ENCODE peak calls at places on chromosome 7, in seven cellular contexts. J is SK-N-SH, O is HepG2, I is HCT116, P is GM12878, M is K562, Y is H1. F is an unnamed sample.

GRCh38 chr7:55593515-55594318 is 21.4 kb upstream of the VOPP1 start:
- DNase-seq in J (peak; percentile 80), O (peak; percentile 38), I (peak; percentile 54), P (no peak), M (peak; percentile 63), Y (no peak), F (peak; percentile 41)

GRCh38 chr7:142188846-142189245 is 69.0 kb downstream of the PRSS58 start:
- DNase-seq in J (no peak), O (peak; percentile 5), I (peak; percentile 16), P (no peak), M (no peak), Y (no peak), F (no peak)

GRCh38 chr7:50869108-50869716 is 86.5 kb upstream of the GRB10 start:
- DNase-seq in J (no peak), O (peak; percentile 8), I (peak; percentile 10), P (no peak), M (no peak), Y (no peak), F (peak; percentile 47)

GRCh38 chr7:102992820-102993531 is 80.2 kb downstream of the LRRC17 start:
- DNase-seq in J (no peak), O (peak; percentile 26), I (peak; percentile 80), P (no peak), M (peak; percentile 84), Y (no peak), F (peak; percentile 100)

GRCh38 chr7:74306737-74307469 is 17.7 kb downstream of the CLIP2 start:
- DNase-seq in J (peak; percentile 64), O (no peak), I (no peak), P (no peak), M (peak; percentile 71), Y (no peak), F (peak; percentile 69)

GRCh38 chr7:17660116-17660515 is 280.2 kb downstream of the SNX13 start:
- DNase-seq in J (no peak), O (no peak), I (no peak), P (no peak), M (no peak), Y (no peak), F (no peak)

GRCh38 chr7:80263321-80263720 is 128.7 kb downstream of the GNAI1 start:
- DNase-seq in J (no peak), O (no peak), I (no peak), P (no peak), M (no peak), Y (no peak), F (no peak)

GRCh38 chr7:55231736-55232280 is 133.3 kb upstream of the LANCL2 start:
- DNase-seq in J (no peak), O (no peak), I (no peak), P (no peak), M (no peak), Y (no peak), F (no peak)

GRCh38 chr7:150927954-150928340 is 50.2 kb downstream of the KCNH2 start:
- DNase-seq in J (no peak), O (no peak), I (peak; percentile 16), P (no peak), M (peak; percentile 77), Y (no peak), F (no peak)

GRCh38 chr7:4682621-4683042 is 537 bp downstream of the FOXK1 start:
- DNase-seq in J (no peak), O (no peak), I (no peak), P (no peak), M (peak; percentile 44), Y (no peak), F (peak; percentile 42)

DNA sequence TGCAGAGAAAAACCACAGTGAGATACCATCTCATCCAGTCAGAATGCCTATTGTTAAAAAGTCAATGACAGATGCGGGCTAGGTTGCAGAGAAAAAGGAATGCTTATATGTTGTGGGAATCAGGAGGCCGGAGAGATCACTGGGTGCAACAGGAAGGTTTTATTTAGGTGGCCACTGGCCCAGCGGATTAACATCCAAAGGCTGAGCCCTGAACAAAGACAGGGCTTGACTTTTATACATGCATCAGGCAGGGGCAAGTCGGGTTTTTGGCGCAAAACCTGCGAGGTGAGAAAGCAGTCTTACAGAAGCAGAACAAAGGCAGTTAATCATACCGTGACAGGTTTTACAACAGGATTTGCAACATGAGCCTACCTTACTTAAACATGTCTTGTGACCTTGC is 620 bp downstream of the ZNF117 start:
- DNase-seq in J (no peak), O (no peak), I (no peak), P (no peak), M (no peak), Y (no peak), F (no peak)
- H3K9me3 ChIP-seq in J (peaks cover 16% of the 10 kb centered on the region), O (peaks cover 51% of the 10 kb centered on the region), I (peaks cover 22% of the 10 kb centered on the region), P (peaks cover 4% of the 10 kb centered on the region), M (peaks cover 43% of the 10 kb centered on the region), Y (peaks cover 39% of the 10 kb centered on the region), F (no peaks in the 10 kb centered on the region)

GRCh38 chr7:124633740-124634139 is 131.9 kb downstream of the GPR37 start:
- DNase-seq in J (no peak), O (no peak), I (no peak), P (no peak), M (no peak), Y (no peak), F (no peak)
- H2AFZ ChIP-seq in J (no peak overlapping the region), O (no peak overlapping the region), I (no peak overlapping the region), P (no peak overlapping the region), M (no peak overlapping the region), Y (no peak overlapping the region), F (no peak overlapping the region)

GRCh38 chr7:11557627-11558026 is 274.4 kb downstream of the THSD7A start:
- DNase-seq in J (no peak), O (peak; percentile 5), I (peak; percentile 46), P (no peak), M (no peak), Y (peak; percentile 7), F (peak; percentile 37)

GRCh38 chr7:11548532-11548931 is 283.5 kb downstream of the THSD7A start:
- DNase-seq in J (no peak), O (no peak), I (no peak), P (no peak), M (no peak), Y (no peak), F (no peak)

GRCh38 chr7:11551470-11551869 is 280.5 kb downstream of the THSD7A start:
- DNase-seq in J (no peak), O (no peak), I (no peak), P (no peak), M (no peak), Y (no peak), F (no peak)

GRCh38 chr7:11552676-11553075 is 279.3 kb downstream of the THSD7A start:
- DNase-seq in J (no peak), O (no peak), I (no peak), P (no peak), M (no peak), Y (no peak), F (no peak)
- TF ChIP-seq POLR2AphosphoS5 in J (no peak), O (no peak), I (no peak), P (no peak), M (no peak), Y (no peak), F (no peak)

GRCh38 chr7:391411-391951 is 101.5 kb downstream of the FOXL3 start:
- DNase-seq in J (peak; percentile 39), O (no peak), I (no peak), P (no peak), M (peak; percentile 12), Y (no peak), F (no peak)

GRCh38 chr7:388461-388960 is 98.5 kb downstream of the FOXL3 start:
- DNase-seq in J (no peak), O (peak; percentile 54), I (no peak), P (no peak), M (peak; percentile 11), Y (no peak), F (no peak)

GRCh38 chr7:388961-389701 is 99.2 kb downstream of the FOXL3 start:
- DNase-seq in J (no peak), O (no peak), I (no peak), P (no peak), M (peak; percentile 2), Y (no peak), F (no peak)

GRCh38 chr7:390761-391410 is 100.9 kb downstream of the FOXL3 start:
- DNase-seq in J (peak; percentile 38), O (no peak), I (no peak), P (no peak), M (peak; percentile 4), Y (no peak), F (no peak)

DNA sequence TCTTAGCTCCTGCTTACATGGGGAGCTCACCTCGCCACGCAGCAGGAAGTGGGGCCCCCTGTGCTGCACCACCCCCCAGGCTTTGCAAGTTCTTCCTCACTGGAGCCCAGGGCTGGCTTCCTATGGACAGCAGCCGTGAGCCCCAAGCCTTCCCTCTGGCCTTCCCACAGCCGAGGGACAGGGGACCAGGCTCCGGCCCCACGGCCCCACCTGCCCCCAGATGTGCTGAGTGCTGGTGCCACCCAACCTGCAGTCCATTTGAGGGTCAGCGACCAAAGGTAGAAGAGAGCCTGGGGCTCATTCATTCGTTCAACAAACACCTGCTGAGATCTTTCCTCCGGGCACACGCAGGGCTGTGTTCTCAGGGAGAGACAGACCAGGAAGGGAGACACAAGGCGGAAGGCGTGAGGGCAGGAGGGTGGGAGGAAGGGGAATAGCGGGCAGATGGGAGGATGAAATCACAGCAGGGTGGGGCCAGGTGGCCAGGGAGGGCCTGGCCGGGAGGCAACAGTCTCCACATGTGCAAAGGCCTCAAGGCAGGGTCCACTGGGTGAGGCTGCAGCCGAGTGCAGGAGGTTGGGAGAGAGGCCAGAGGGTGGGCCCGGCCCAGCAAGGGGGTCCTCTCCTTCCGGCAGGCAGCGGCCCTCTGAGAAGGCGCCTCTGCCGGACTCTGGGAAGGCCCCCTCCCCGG is 100.1 kb downstream of the FOXL3 start:
- DNase-seq in J (no peak), O (no peak), I (no peak), P (no peak), M (peak; percentile 5), Y (no peak), F (no peak)
- H3K9me3 ChIP-seq in J (no peaks in the 10 kb centered on the region), O (no peaks in the 10 kb centered on the region), I (peaks cover 4% of the 10 kb centered on the region), P (peaks cover 7% of the 10 kb centered on the region), M (peaks cover 4% of the 10 kb centered on the region), Y (peaks cover 13% of the 10 kb centered on the region), F (no peaks in the 10 kb centered on the region)

GRCh38 chr7:110519851-110520250 is 571.1 kb upstream of the LRRN3 start:
- DNase-seq in J (no peak), O (no peak), I (no peak), P (no peak), M (no peak), Y (no peak), F (no peak)

DNA sequence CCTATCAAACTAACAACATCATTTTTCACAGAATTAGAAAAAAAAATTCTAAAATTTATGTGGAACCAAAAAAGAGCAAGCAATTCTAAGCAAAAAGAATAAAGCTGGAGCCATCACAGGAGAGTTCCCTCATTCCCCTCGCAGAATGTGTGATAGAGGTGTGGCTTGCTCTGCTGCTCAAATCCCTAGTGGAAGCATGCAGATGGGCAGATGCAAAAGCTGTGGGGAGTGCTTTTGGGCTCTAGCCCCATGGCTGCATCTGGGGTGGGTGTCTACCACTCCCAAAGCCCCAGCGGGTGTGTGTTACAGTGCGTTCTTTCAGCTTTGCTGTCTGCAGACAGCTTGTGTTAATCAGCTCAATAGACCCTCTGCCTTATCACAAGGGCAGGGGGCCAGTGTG is 576.0 kb upstream of the LRRN3 start:
- DNase-seq in J (no peak), O (no peak), I (no peak), P (no peak), M (no peak), Y (no peak), F (no peak)
- H2AFZ ChIP-seq in J (no peak overlapping the region), O (no peak overlapping the region), I (no peak overlapping the region), P (no peak overlapping the region), M (no peak overlapping the region), Y (no peak overlapping the region), F (no peak overlapping the region)

GRCh38 chr7:2483495-2483894 is 7.3 kb upstream of the GRIFIN start:
- DNase-seq in J (peak; percentile 87), O (no peak), I (no peak), P (no peak), M (no peak), Y (no peak), F (no peak)
- TF ChIP-seq POLR2AphosphoS5 in J (no peak), O (no peak), I (no peak), P (no peak), M (no peak), Y (no peak), F (no peak)

GRCh38 chr7:159083001-159083697 is 61.5 kb downstream of the VIPR2 start:
- DNase-seq in J (no peak), O (no peak), I (no peak), P (no peak), M (no peak), Y (no peak), F (no peak)
- H3K9me3 ChIP-seq in J (no peaks in the 10 kb centered on the region), O (no peaks in the 10 kb centered on the region), I (no peaks in the 10 kb centered on the region), P (no peaks in the 10 kb centered on the region), M (no peaks in the 10 kb centered on the region), Y (no peaks in the 10 kb centered on the region), F (no peaks in the 10 kb centered on the region)